ENCODE peak calls at places on chromosome 18, in four cellular contexts. S is K562, M is H1, P is HepG2. B is an unnamed sample.

GRCh38 chr18:59308201-59309014 is 10.0 kb downstream of the CPLX4 start:
- DNase-seq in S (peak; percentile 67), M (peak; percentile 89), P (peak; percentile 29), B (peak; percentile 62)

GRCh38 chr18:62767321-62767720 is 52.0 kb downstream of the PHLPP1 start:
- DNase-seq in S (no peak), M (no peak), P (no peak), B (no peak)

GRCh38 chr18:46073474-46074331 is 1.6 kb upstream of the PSTPIP2 start:
- DNase-seq in S (peak; percentile 30), M (peak; percentile 61), P (peak; percentile 62), B (no peak)

GRCh38 chr18:47184419-47185050 is 8.4 kb upstream of the IER3IP1 start:
- DNase-seq in S (peak; percentile 66), M (no peak), P (peak; percentile 52), B (no peak)

GRCh38 chr18:42683094-42683493 is 432.4 kb downstream of the RIT2 start:
- DNase-seq in S (no peak), M (no peak), P (no peak), B (no peak)

GRCh38 chr18:31555971-31556747 is 35.5 kb upstream of the TTR start:
- DNase-seq in S (peak; percentile 56), M (no peak), P (peak; percentile 58), B (no peak)

GRCh38 chr18:11104307-11104706 is 45.1 kb downstream of the PIEZO2 start:
- DNase-seq in S (no peak), M (no peak), P (peak; percentile 15), B (no peak)

GRCh38 chr18:36634573-36635216 is 194.1 kb downstream of the TPGS2 start:
- DNase-seq in S (no peak), M (no peak), P (no peak), B (no peak)

GRCh38 chr18:44579028-44579692 is 101.5 kb upstream of the SETBP1 start:
- DNase-seq in S (peak; percentile 16), M (no peak), P (peak; percentile 1), B (peak; percentile 12)

GRCh38 chr18:57249896-57250295 is 102.5 kb upstream of the ST8SIA3 start:
- DNase-seq in S (no peak), M (no peak), P (no peak), B (no peak)

GRCh38 chr18:2857491-2858063 is 10.8 kb downstream of the EMILIN2 start:
- DNase-seq in S (no peak), M (no peak), P (no peak), B (no peak)

GRCh38 chr18:46668135-46668534 is 11.1 kb upstream of the LOXHD1 start:
- DNase-seq in S (no peak), M (no peak), P (no peak), B (no peak)

GRCh38 chr18:55787674-55788073 is 199.7 kb upstream of the TCF4 start:
- DNase-seq in S (no peak), M (no peak), P (no peak), B (no peak)

GRCh38 chr18:68623342-68623741 is 91.6 kb downstream of the TMX3 start:
- DNase-seq in S (peak; percentile 13), M (peak; percentile 62), P (peak; percentile 47), B (peak; percentile 9)

GRCh38 chr18:77223653-77224052 is 26.0 kb upstream of the GALR1 start:
- DNase-seq in S (no peak), M (no peak), P (no peak), B (no peak)

GRCh38 chr18:31057031-31057430 is 14.5 kb upstream of the DSC3 start:
- DNase-seq in S (no peak), M (no peak), P (no peak), B (no peak)

GRCh38 chr18:49487711-49488310 is 777 bp upstream of the C18orf32 start:
- DNase-seq in S (no peak), M (no peak), P (no peak), B (no peak)

GRCh38 chr18:45854036-45854586 is 28.6 kb downstream of the SIGLEC15 start:
- DNase-seq in S (no peak), M (no peak), P (no peak), B (no peak)

GRCh38 chr18:50203801-50204604 is 9.1 kb upstream of the MYO5B start:
- DNase-seq in S (peak; percentile 37), M (peak; percentile 81), P (peak; percentile 46), B (no peak)

GRCh38 chr18:65235966-65236634 is 514.7 kb upstream of the CDH7 start:
- DNase-seq in S (no peak), M (no peak), P (no peak), B (no peak)

GRCh38 chr18:37869051-37869450 is 303.5 kb upstream of the CELF4 start:
- DNase-seq in S (no peak), M (no peak), P (no peak), B (no peak)

GRCh38 chr18:63844254-63844653 is 43.3 kb upstream of the SERPINB2 start:
- DNase-seq in S (no peak), M (no peak), P (no peak), B (no peak)

GRCh38 chr18:2293109-2293839 is 278.0 kb downstream of the METTL4 start:
- DNase-seq in S (no peak), M (peak; percentile 55), P (no peak), B (no peak)

GRCh38 chr18:58505181-58505580 is 123.7 kb downstream of the ALPK2 start:
- DNase-seq in S (no peak), M (no peak), P (no peak), B (no peak)

GRCh38 chr18:42310956-42311355 is 355.9 kb downstream of the PIK3C3 start:
- DNase-seq in S (no peak), M (no peak), P (no peak), B (no peak)

GRCh38 chr18:59994357-59994756 is 94.6 kb downstream of the PMAIP1 start:
- DNase-seq in S (no peak), M (no peak), P (no peak), B (no peak)

GRCh38 chr18:24006731-24007308 is 7.7 kb upstream of the TTC39C start:
- DNase-seq in S (no peak), M (no peak), P (no peak), B (no peak)

GRCh38 chr18:69161383-69162028 is 239.2 kb upstream of the DOK6 start:
- DNase-seq in S (no peak), M (no peak), P (peak; percentile 60), B (no peak)

GRCh38 chr18:63887424-63887823 is at the start of gene SERPINB2:
- DNase-seq in S (no peak), M (no peak), P (no peak), B (no peak)

GRCh38 chr18:69882965-69883668 is 64.6 kb downstream of the CD226 start:
- DNase-seq in S (no peak), M (no peak), P (no peak), B (no peak)

GRCh38 chr18:65567372-65567771 is 183.4 kb upstream of the CDH7 start:
- DNase-seq in S (no peak), M (no peak), P (peak; percentile 7), B (no peak)

GRCh38 chr18:35095983-35096676 is 54.9 kb downstream of the MAPRE2 start:
- DNase-seq in S (no peak), M (no peak), P (no peak), B (no peak)

GRCh38 chr18:76491801-76492668 is 3.0 kb downstream of the ZNF516 start:
- DNase-seq in S (no peak), M (peak; percentile 81), P (no peak), B (no peak)

GRCh38 chr18:13643261-13643671 is 83.1 kb downstream of the FAM210A start:
- DNase-seq in S (peak; percentile 55), M (no peak), P (no peak), B (no peak)

GRCh38 chr18:11830585-11830984 is 20.6 kb upstream of the CHMP1B start:
- DNase-seq in S (no peak), M (no peak), P (no peak), B (no peak)

GRCh38 chr18:1585881-1586488 is 681.3 kb downstream of the ADCYAP1 start:
- DNase-seq in S (peak; percentile 34), M (no peak), P (peak; percentile 20), B (no peak)

DNA sequence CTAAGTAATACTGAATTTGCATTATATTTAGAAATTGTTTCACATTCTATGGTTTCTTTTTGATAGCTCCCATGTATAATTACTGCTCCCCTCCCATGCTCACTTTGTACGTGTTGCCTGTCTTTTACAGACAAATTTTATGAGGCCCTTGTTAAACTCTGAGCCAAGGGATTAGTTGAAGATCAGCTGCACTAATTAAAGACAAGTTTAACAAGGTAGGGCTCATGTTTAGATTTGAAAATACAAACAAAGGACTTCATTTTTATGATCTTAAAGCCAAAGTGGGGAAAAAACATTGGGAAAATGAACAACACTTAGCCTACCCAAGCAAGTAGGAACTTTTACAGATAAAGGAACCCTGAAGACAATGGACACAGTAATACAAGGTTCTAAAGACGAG is 46.2 kb downstream of the ARHGAP28 start:
- DNase-seq in S (no peak), M (no peak), P (no peak), B (no peak)
- TF ChIP-seq POLR2AphosphoS5 in S (no peak), M (no peak), P (no peak), B (no peak)

DNA sequence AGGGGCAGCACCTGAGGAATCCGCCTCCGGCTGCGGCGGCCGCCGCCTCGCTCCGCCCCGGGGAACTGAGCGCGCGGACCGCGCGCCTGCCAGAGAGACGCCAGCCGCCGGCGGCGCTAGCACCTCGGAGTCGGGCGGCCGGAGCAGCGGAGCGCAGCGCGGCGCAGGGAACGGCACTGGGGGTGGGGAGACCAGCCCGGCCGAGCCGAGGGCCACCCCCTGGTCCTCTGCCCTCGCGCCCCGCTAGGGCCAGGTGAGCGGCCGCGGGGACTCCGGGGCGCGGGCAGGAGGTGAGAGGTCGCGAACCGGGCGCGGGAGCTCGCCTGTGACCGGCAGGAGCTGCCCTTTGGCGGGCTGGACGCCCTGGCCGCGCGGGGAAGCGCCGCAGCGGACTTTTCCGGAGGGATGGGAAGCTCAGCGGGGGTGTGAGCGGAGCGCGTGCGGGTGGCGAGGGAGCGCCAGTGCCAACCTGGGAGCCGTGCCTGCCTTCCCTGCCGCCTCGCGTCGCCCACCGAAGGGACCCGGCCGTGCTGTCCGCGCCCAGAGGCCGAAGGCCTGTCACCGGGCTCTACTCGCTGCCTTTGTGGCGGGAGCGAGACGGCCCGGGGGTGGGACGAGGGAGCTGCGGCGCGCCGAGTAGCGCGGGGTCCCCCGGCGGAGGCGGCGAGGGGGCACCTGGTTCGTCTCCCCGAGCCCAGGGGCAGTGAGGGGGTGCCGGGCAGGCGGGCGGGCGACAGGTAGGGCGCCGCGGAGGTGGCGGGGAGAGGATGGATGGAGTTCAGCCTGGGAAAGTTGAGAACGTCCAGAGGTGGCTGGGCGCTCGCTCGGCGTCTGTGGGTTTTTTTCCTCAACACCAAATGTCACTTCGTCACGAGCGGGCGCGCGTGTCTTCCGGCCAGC is at the start of gene GREB1L:
- DNase-seq in S (no peak), M (peak; percentile 83), P (peak; percentile 16), B (peak; percentile 22)
- TF ChIP-seq TAF1 in S (no peak), M (no peak), P (no peak), B (no peak)

GRCh38 chr18:79852561-79853302 is 55.0 kb downstream of the KCNG2 start:
- DNase-seq in S (no peak), M (peak; percentile 43), P (peak; percentile 35), B (no peak)
- TF ChIP-seq POLR2A in S (no peak), M (no peak), P (no peak), B (no peak)

GRCh38 chr18:74804677-74805076 is 207.0 kb downstream of the ZNF407 start:
- DNase-seq in S (no peak), M (no peak), P (no peak), B (no peak)
- TF ChIP-seq POLR2AphosphoS5 in S (no peak), M (no peak), P (no peak), B (no peak)

DNA sequence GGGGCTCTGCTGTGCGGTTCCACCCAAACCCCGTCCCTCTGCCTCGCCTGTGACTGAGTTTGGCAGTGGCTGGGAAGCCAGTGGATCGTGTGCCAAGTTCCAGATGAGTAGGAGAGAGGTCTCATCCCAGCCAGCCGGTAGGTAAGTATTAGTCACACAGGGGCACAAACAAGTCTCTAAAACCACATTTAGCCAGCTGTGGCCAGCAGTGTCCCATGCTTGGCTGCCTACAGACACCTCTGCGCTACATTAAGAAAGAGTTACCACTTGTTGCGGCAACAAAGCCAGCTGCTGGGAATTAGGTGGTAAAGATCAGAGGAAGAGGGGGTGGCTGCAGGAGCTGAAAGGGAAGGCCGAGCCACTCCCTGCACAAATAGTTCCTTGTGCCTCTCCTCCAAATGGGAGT is 81.2 kb downstream of the GATA6 start:
- DNase-seq in S (no peak), M (no peak), P (no peak), B (no peak)
- TF ChIP-seq TAF1 in S (no peak), M (no peak), P (no peak), B (no peak)

B was measured in GM12892.